ENCODE peak calls at places on chromosomes 11 and 22, in four cellular contexts. M is GM12878, O is GM12891, X is K562. V is an unnamed sample.
A peak's percentile ranks its signal among the peaks of the same experiment; 100 is the strongest.

GRCh38 chr22:33544707-33545106 is 375.6 kb downstream of the LARGE1 start:
- DNase-seq in X (no peak), M (no peak), O (no peak), V (no peak)

GRCh38 chr22:23243006-23243573 is 62.8 kb downstream of the BCR start:
- DNase-seq in M (peak; percentile 41), X (peak; percentile 79), O (peak; percentile 56), V (no peak)

GRCh38 chr22:21632237-21632895 is at the start of gene CCDC116:
- DNase-seq in X (peak; percentile 100), O (peak; percentile 44), M (no peak), V (peak; percentile 92)

GRCh38 chr22:50730013-50730891 is 7.8 kb upstream of the ACR start:
- DNase-seq in M (no peak), O (no peak), X (no peak), V (no peak)

GRCh38 chr11:16125796-16126195 is 230.6 kb downstream of the SOX6 start:
- DNase-seq in X (no peak), M (no peak), O (no peak), V (no peak)

GRCh38 chr22:31095637-31096249 is 11.6 kb downstream of the SELENOM start:
- DNase-seq in X (no peak), O (no peak), M (no peak), V (no peak)

GRCh38 chr11:215581-216037 is 8.1 kb downstream of the RIC8A start:
- DNase-seq in O (no peak), X (peak; percentile 37), M (no peak), V (peak; percentile 32)

GRCh38 chr11:12691473-12691872 is 17.3 kb downstream of the TEAD1 start:
- DNase-seq in X (peak; percentile 46), O (no peak), M (no peak), V (no peak)

GRCh38 chr22:50049299-50050195 is 8.6 kb downstream of the TTLL8 start:
- DNase-seq in O (no peak), X (no peak), M (no peak), V (no peak)

GRCh38 chr11:58926695-58927094 is 12.6 kb upstream of the GLYATL1 start:
- DNase-seq in M (no peak), X (no peak), O (no peak), V (no peak)

GRCh38 chr22:36052505-36052941 is 23.9 kb upstream of the RBFOX2 start:
- DNase-seq in O (no peak), M (no peak), X (peak; percentile 84), V (no peak)

GRCh38 chr11:3609416-3610265 is 32.2 kb downstream of the ART5 start:
- DNase-seq in M (no peak), X (peak; percentile 70), O (no peak), V (no peak)

GRCh38 chr11:473975-474785 is 24.1 kb downstream of the PTDSS2 start:
- DNase-seq in X (no peak), M (no peak), O (no peak), V (no peak)

GRCh38 chr11:2102132-2102882 is 36.9 kb downstream of the IGF2 start:
- DNase-seq in O (no peak), X (no peak), M (no peak), V (no peak)

GRCh38 chr11:72721689-72722049 is 30.5 kb downstream of the ARAP1 start:
- DNase-seq in X (no peak), M (no peak), O (no peak), V (no peak)

GRCh38 chr11:111939836-111940604 is 2.9 kb downstream of the DIXDC1 start:
- DNase-seq in X (no peak), O (no peak), M (no peak), V (no peak)

GRCh38 chr11:21289686-21290085 is 620.3 kb downstream of the NELL1 start:
- DNase-seq in X (no peak), M (no peak), O (no peak), V (no peak)

GRCh38 chr11:104320956-104321355 is 157.0 kb upstream of the PDGFD start:
- DNase-seq in O (no peak), M (no peak), X (no peak), V (no peak)

GRCh38 chr11:69377029-69377952 is 83.3 kb downstream of the MYEOV start:
- DNase-seq in O (no peak), M (no peak), X (no peak), V (no peak)

GRCh38 chr11:83680351-83680750 is 394.2 kb upstream of the CCDC90B start:
- DNase-seq in O (no peak), M (no peak), X (no peak), V (no peak)

GRCh38 chr22:48310740-48311139 is 1516.9 kb downstream of the BRD1 start:
- DNase-seq in X (no peak), M (no peak), O (no peak), V (no peak)

GRCh38 chr22:42964994-42965699 is 49.8 kb downstream of the PACSIN2 start:
- DNase-seq in X (no peak), O (no peak), M (no peak), V (no peak)

GRCh38 chr11:16982256-16982671 is 31.9 kb downstream of the PLEKHA7 start:
- DNase-seq in X (no peak), M (no peak), O (no peak), V (no peak)

GRCh38 chr11:117604349-117604995 is 192.5 kb downstream of the DSCAML1 start:
- DNase-seq in M (no peak), X (no peak), O (no peak), V (no peak)

GRCh38 chr22:27274770-27275449 is 526.6 kb downstream of the MN1 start:
- DNase-seq in O (no peak), X (no peak), M (no peak), V (no peak)

GRCh38 chr22:42202048-42202447 is 68.4 kb downstream of the TCF20 start:
- DNase-seq in X (no peak), M (no peak), O (no peak), V (peak; percentile 62)

GRCh38 chr11:13606701-13607100 is 61.8 kb upstream of the FAR1 start:
- DNase-seq in X (no peak), O (no peak), M (no peak), V (no peak)

DNA sequence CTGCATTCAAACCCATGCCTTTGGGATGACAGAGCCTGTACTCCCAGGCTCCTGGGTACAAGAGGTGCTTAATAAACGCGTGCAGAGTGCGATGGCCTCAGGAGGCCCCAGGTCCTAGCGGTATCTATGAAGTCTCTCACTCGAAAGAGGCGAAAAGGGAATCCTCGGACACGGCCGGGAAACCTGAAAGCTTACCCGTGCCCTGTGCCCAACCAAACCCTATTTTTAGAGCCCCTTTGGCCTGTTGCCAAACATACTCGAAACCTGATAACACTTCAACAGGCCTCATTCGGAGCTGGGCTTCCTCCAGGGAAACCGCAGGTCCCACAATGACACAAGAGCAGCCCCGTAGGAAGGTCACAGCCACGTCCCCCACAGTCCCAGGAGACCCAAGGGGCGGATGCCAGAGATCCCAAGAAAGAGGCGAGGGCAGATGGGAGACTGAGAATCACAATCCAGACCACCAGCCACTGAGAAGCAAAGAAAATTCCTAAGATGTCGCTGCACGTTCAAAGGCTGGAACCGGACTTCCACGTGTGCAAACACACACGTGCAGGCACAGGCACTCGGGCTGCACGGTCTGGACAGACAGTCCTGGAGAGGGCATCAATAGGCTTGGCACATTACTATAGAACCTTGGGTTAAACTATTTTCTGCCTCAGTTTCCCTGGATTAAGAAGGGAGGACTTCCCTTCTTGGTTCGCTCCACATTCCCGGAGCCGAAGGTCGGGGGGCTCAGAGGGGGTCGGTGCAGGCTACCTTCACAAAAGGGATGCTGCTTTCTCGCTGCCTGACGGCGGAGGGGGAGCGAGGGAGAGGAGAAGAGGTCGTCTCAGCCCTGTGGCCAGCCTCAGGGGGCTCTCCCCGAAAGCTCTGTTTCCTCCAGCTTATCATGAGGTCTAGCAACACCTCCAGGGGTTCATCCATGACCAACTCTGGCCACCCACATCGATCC is 8.2 kb downstream of the PDGFB start:
- DNase-seq in O (no peak), X (peak; percentile 77), M (peak; percentile 67), V (peak; percentile 85)
- TF ChIP-seq SPI1 in O (no peak), X (no peak), M (peak; percentile 21), V (no peak)

DNA sequence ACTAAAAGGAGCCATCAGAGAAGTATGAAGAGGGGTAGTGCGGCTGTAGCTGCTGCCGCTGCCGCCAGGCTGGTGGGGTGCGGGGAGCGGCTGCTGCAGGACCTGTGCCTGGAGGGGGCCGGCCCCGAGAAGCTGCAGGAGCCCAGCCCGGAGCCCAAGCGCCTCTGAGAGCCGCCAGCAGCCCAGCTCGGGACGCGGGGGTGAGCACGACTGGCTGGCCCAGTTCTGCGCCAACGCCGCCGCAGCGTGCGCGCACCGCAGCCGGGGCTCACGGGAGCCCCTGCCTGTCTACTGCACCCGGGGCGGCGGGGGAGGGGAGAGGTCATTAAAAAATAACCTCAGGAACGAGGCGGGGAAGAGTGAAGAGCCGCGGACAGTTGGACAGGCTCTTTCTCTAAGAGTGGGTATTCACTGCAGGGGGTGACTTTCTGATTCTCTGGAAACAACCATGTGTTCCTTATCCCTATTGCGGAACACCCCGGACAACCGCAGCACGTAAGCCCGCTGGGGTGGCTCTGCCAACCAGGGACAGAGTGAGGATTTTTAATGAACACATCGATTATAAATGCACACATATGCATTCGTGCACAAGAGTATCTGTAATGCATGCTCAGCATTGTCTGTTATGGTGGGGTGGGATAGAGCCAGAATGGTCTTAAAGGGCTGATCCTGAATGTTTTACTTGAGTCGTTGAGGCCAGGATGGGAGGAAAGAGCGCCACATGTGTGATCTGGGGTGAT is 459 bp downstream of the GAS2 start:
- DNase-seq in M (no peak), X (no peak), O (peak; percentile 25), V (no peak)
- TF ChIP-seq SPI1 in M (no peak), X (no peak), O (no peak), V (no peak)

DNA sequence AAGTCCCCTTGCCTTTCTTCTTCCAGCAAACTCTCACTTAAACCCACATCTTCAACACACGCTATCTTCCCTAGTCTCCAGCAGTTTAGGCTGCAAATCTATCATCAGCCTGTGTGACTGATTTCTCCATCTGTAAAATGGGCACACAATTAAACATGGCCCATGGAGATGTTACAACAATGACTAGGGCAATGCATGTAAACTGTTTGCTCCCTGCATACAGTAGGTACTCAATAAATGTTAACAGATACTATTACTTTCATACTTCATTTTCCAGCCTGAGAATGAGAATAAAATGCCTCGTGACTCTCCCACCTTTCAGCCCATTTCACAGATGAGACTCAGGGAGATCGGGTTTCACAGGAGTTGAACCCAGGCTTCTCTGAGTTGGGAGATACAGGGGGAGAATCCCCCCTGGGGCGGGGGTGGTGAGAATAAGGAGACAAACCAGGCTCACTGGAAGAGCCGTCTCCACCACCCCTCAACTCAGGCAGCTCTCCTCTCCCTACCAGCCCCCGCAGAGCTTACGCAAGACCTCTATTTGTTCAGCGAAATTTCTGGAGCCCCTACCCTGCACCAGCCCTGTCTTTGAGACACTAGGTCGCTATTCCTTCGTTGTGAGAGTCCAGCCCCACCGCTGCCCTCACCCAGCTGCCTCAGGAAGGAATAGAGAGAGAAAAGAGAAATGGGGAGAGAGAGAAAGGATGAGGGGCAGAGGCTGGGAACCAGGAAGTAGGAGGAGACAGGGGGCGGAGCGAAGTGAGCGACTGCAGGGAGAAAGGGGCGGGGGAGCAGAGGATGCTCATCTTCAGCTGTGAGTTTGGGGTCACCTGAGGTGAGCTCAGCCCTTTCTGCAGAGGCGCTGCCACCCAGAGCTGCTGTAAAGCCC is 42.1 kb upstream of the KLHL35 start:
- DNase-seq in X (peak; percentile 90), O (peak; percentile 67), M (no peak), V (peak; percentile 65)
- TF ChIP-seq SPI1 in X (peak; percentile 20), O (no peak), M (no peak), V (no peak)

GRCh38 chr11:68118753-68119448 is 2.3 kb downstream of the CHKA start:
- DNase-seq in O (no peak), X (peak; percentile 47), M (peak; percentile 79), V (peak; percentile 72)
- TF ChIP-seq SPI1 in O (peak; percentile 98), X (peak; percentile 98), M (peak; percentile 97), V (peak; percentile 96)